ENCODE peak calls at places on chromosome 21, in six cellular contexts. T is mesendoderm, P is IMR-90, E is neuronal stem cell, V is mesenchymal stem cell, Y is H1. Q is an unnamed sample.

GRCh38 chr21:16573581-16573980 is 843.8 kb downstream of the USP25 start:
- DNase-seq in T (peak; percentile 47), P (peak; percentile 76), E (no peak), V (peak; percentile 33), Y (no peak), Q (no peak)

GRCh38 chr21:30733026-30733425 is 14.0 kb downstream of the KRTAP21-2 start:
- DNase-seq in T (no peak), P (no peak), E (no peak), V (no peak), Y (no peak), Q (no peak)

GRCh38 chr21:19878133-19878532 is 1120.1 kb upstream of the NCAM2 start:
- DNase-seq in T (no peak), P (no peak), E (no peak), V (no peak), Y (no peak), Q (no peak)

GRCh38 chr21:28152729-28153128 is 839.9 kb downstream of the LTN1 start:
- DNase-seq in T (no peak), P (peak; percentile 12), E (no peak), V (peak; percentile 33), Y (no peak), Q (no peak)

GRCh38 chr21:34147835-34148804 is 74.7 kb downstream of the MRPS6 start:
- DNase-seq in T (no peak), P (peak; percentile 33), E (no peak), V (no peak), Y (no peak), Q (no peak)

GRCh38 chr21:31184462-31184861 is 146.2 kb upstream of the KRTAP19-8 start:
- DNase-seq in T (peak; percentile 46), P (no peak), E (no peak), V (no peak), Y (no peak), Q (no peak)

GRCh38 chr21:40765771-40766170 is 81.2 kb downstream of the DSCAM start:
- DNase-seq in T (no peak), P (no peak), E (no peak), V (no peak), Y (no peak), Q (no peak)

GRCh38 chr21:37297364-37297763 is 30.2 kb upstream of the VPS26C start:
- DNase-seq in T (no peak), P (no peak), E (no peak), V (no peak), Y (no peak), Q (no peak)

GRCh38 chr21:45829566-45830147 is 151.9 kb upstream of the COL6A1 start:
- DNase-seq in T (no peak), P (no peak), E (no peak), V (no peak), Y (peak; percentile 31), Q (no peak)

GRCh38 chr21:27532081-27532480 is 565.2 kb upstream of the ADAMTS5 start:
- DNase-seq in T (no peak), P (peak; percentile 63), E (no peak), V (peak; percentile 57), Y (no peak), Q (no peak)

GRCh38 chr21:29805110-29805509 is 134.7 kb downstream of the GRIK1 start:
- DNase-seq in T (peak; percentile 37), P (no peak), E (no peak), V (no peak), Y (no peak), Q (no peak)

GRCh38 chr21:37704751-37705150 is 211.5 kb downstream of the KCNJ6 start:
- DNase-seq in T (no peak), P (no peak), E (no peak), V (no peak), Y (no peak), Q (no peak)

GRCh38 chr21:32770514-32771133 is 931 bp downstream of the PAXBP1 start:
- DNase-seq in T (peak; percentile 42), P (peak; percentile 8), E (peak; percentile 35), V (peak; percentile 47), Y (no peak), Q (no peak)

GRCh38 chr21:46036696-46037337 is 55.2 kb downstream of the COL6A1 start:
- DNase-seq in T (no peak), P (no peak), E (no peak), V (no peak), Y (peak; percentile 47), Q (no peak)

GRCh38 chr21:36703123-36703522 is 4.2 kb downstream of the SIM2 start:
- DNase-seq in T (no peak), P (no peak), E (no peak), V (no peak), Y (no peak), Q (no peak)

GRCh38 chr21:46057111-46057709 is 40.7 kb upstream of the COL6A2 start:
- DNase-seq in T (no peak), P (no peak), E (no peak), V (no peak), Y (no peak), Q (no peak)

GRCh38 chr21:46434322-46434958 is 24.3 kb upstream of the DIP2A start:
- DNase-seq in T (no peak), P (no peak), E (no peak), V (no peak), Y (no peak), Q (no peak)

GRCh38 chr21:28615276-28615675 is 377.4 kb downstream of the LTN1 start:
- DNase-seq in T (peak; percentile 37), P (peak; percentile 84), E (no peak), V (no peak), Y (no peak), Q (peak; percentile 30)

GRCh38 chr21:31509108-31510017 is 150.1 kb upstream of the SOD1 start:
- DNase-seq in T (peak; percentile 94), P (no peak), E (no peak), V (peak; percentile 32), Y (peak; percentile 85), Q (peak; percentile 80)

GRCh38 chr21:28419110-28419509 is 573.6 kb downstream of the LTN1 start:
- DNase-seq in T (no peak), P (peak; percentile 90), E (no peak), V (peak; percentile 25), Y (no peak), Q (no peak)

GRCh38 chr21:33290441-33290840 is 24.3 kb downstream of the IL10RB start:
- DNase-seq in T (no peak), P (no peak), E (no peak), V (no peak), Y (no peak), Q (no peak)

GRCh38 chr21:37006243-37006520 is 320 bp upstream of the RIPPLY3 start:
- DNase-seq in T (no peak), P (no peak), E (no peak), V (no peak), Y (peak; percentile 79), Q (no peak)

GRCh38 chr21:36784942-36785341 is 86.0 kb downstream of the SIM2 start:
- DNase-seq in T (no peak), P (no peak), E (no peak), V (no peak), Y (no peak), Q (no peak)

DNA sequence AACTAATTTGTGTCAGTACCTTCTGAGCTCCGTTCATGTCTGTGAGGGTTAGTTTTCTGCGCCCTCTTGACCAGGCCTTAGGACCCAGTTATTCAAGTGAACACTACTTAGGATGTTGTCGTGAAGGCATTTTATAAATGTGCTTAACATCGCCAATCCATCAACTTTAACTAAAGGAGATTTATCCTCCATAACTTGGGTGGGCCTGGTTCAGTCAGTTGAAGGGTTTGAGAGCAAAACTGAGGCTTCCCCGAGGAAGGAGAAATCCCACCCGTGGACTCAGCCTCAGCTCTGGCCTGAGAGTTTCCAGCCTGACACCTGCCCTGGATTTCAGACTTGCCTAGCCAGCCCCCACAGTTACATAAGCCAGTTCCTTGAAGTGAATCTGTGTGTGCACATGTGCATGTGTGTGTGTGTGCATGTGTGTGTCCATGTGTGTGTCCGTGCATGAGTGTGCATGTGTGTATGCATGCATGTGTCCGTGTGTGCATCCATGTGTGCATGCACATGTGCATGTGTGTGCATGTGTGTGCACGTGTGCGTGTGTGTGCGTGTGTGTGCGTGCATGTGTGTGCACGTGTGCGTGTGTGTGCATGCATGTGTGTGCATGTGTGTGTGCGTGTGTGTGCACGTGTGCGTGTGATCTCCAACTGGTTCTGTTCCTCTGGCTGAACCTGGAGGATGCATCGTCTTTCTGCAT is 62.1 kb upstream of the PDE9A start:
- DNase-seq in T (no peak), P (no peak), E (no peak), V (no peak), Y (no peak), Q (no peak)
- H3K4me3 ChIP-seq in T (no peak overlapping the region), P (no peak overlapping the region), E (no peak overlapping the region), V (no peak overlapping the region), Y (no peak overlapping the region), Q (peak overlapping the region; percentile 62)

DNA sequence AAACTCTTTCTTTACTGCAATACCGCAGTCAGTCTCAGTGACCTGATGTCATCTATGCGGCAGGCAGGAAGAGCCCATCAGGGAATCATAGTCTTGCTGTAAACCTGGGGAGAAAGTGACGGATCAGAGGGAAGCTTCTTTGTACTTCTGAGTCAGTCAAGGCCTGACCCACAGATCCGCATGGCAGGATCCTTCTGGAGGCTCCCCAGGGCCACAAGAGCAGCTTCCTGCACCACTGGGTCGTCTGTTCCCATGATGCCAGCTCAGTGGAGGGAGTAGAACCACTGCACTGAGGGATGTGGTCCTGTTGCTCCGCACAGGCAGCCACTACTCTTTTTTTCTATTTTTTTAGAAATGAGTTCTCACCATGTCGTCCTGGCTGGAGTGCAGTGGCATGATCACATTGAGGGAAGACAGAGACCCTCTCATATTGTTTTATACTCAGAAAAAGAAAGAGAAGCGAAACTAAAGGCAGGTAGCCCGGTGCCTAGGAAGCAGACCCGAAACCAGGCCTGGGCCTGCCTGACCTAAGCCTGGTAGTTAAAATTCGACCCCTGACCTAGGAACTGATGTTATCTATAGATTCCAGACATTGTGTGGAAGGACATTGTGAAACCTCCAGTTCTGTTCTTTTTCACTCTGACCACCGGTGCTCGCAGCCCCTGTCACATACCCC is 6.3 kb upstream of the ERVH48-1 start:
- DNase-seq in T (peak; percentile 75), P (no peak), E (no peak), V (peak; percentile 62), Y (no peak), Q (peak; percentile 46)
- H3K4ac ChIP-seq in T (peak overlapping the region; percentile 93), P (no peak overlapping the region), E (no peak overlapping the region), V (no peak overlapping the region), Y (peak overlapping the region; percentile 81), Q (peak overlapping the region; percentile 49)

GRCh38 chr21:35565204-35565611 is 495.1 kb downstream of the SETD4 start:
- DNase-seq in T (peak; percentile 28), P (peak; percentile 95), E (no peak), V (peak; percentile 92), Y (no peak), Q (peak; percentile 97)
- H3K9ac ChIP-seq in T (no peak overlapping the region), P (no peak overlapping the region), E (no peak overlapping the region), V (peak overlapping the region; percentile 82), Y (no peak overlapping the region), Q (no peak overlapping the region)

GRCh38 chr21:14993072-14993471 is 71.7 kb downstream of the NRIP1 start:
- DNase-seq in T (no peak), P (peak; percentile 42), E (no peak), V (no peak), Y (no peak), Q (no peak)
- H3K4me3 ChIP-seq in T (no peak overlapping the region), P (no peak overlapping the region), E (no peak overlapping the region), V (no peak overlapping the region), Y (no peak overlapping the region), Q (no peak overlapping the region)

DNA sequence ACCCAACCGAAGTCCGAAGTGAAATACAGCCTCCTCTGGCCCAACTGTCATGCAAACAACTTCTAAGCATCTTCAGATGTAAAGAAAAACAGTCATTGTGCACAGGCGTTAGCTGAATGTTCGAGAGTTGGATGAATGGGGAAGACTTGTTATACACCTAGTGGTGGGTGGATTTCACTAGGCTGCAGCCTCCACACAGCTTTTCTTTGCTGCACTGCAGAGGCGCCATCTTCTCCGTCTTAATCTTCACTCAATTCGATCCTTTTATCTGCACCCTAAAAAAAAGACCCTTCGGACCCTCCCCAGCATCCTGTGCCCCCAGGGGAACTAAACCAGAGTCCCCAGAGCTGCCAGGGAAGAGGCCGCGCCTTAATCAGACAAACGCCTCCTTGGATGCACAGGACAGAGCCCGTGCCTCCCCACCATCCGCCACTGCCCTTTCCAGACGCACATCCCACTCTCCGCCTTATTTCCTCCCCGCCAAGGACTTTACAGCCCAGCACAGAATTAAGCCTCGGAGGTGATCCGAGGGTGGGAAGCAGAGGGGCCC is 1.4 kb downstream of the APP start:
- DNase-seq in T (peak; percentile 72), P (peak; percentile 71), E (peak; percentile 37), V (peak; percentile 84), Y (peak; percentile 53), Q (peak; percentile 61)
- H3K4ac ChIP-seq in T (peak overlapping the region; percentile 89), P (peak overlapping the region; percentile 89), E (no peak overlapping the region), V (peak overlapping the region; percentile 61), Y (peak overlapping the region; percentile 79), Q (peak overlapping the region; percentile 95)

Q was measured in trophoblast cell.